ENCODE peak calls at places on chromosomes 7 and 10, in nine cellular contexts. One of them, this sample, is unnamed.

GRCh38 chr7:158454631-158455030 is 133.0 kb downstream of the PTPRN2 start:
- DNase-seq in substantia nigra: no peak
- DNase-seq in ovary: no peak
- DNase-seq in SK-N-SH: no peak
- DNase-seq in PC-9: no peak
- DNase-seq in testis: no peak
- DNase-seq in left ventricle myocardium inferior: no peak
- DNase-seq in PC-3: no peak
- DNase-seq in GM23248: no peak
- DNase-seq in this sample: no peak

GRCh38 chr10:54081950-54082349 is 719.1 kb downstream of the PCDH15 start:
- DNase-seq in substantia nigra: no peak
- DNase-seq in ovary: no peak
- DNase-seq in SK-N-SH: no peak
- DNase-seq in PC-9: no peak
- DNase-seq in testis: no peak
- DNase-seq in left ventricle myocardium inferior: no peak
- DNase-seq in PC-3: no peak
- DNase-seq in GM23248: no peak
- DNase-seq in this sample: no peak

GRCh38 chr10:77671594-77672252 is 34.1 kb upstream of the KCNMA1 start:
- DNase-seq in substantia nigra: no peak
- DNase-seq in ovary: no peak
- DNase-seq in SK-N-SH: no peak
- DNase-seq in PC-9: no peak
- DNase-seq in testis: no peak
- DNase-seq in left ventricle myocardium inferior: no peak
- DNase-seq in PC-3: no peak
- DNase-seq in GM23248: no peak
- DNase-seq in this sample: no peak

GRCh38 chr7:65832281-65832680 is 40.6 kb upstream of the VKORC1L1 start:
- DNase-seq in substantia nigra: no peak
- DNase-seq in ovary: no peak
- DNase-seq in SK-N-SH: no peak
- DNase-seq in PC-9: peak
- DNase-seq in testis: no peak
- DNase-seq in left ventricle myocardium inferior: no peak
- DNase-seq in PC-3: peak
- DNase-seq in GM23248: peak
- DNase-seq in this sample: peak

GRCh38 chr10:96541921-96542320 is 28.2 kb upstream of the TLL2 start:
- DNase-seq in substantia nigra: no peak
- DNase-seq in ovary: no peak
- DNase-seq in SK-N-SH: no peak
- DNase-seq in PC-9: no peak
- DNase-seq in testis: no peak
- DNase-seq in left ventricle myocardium inferior: no peak
- DNase-seq in PC-3: no peak
- DNase-seq in GM23248: no peak
- DNase-seq in this sample: no peak

GRCh38 chr10:132354356-132355094 is 22.5 kb downstream of the LRRC27 start:
- DNase-seq in substantia nigra: no peak
- DNase-seq in ovary: peak
- DNase-seq in SK-N-SH: no peak
- DNase-seq in PC-9: no peak
- DNase-seq in testis: no peak
- DNase-seq in left ventricle myocardium inferior: no peak
- DNase-seq in PC-3: no peak
- DNase-seq in GM23248: no peak
- DNase-seq in this sample: no peak

GRCh38 chr7:124137664-124138063 is 104.8 kb upstream of the TMEM229A start:
- DNase-seq in substantia nigra: no peak
- DNase-seq in ovary: no peak
- DNase-seq in SK-N-SH: no peak
- DNase-seq in PC-9: no peak
- DNase-seq in testis: no peak
- DNase-seq in left ventricle myocardium inferior: no peak
- DNase-seq in PC-3: no peak
- DNase-seq in GM23248: no peak
- DNase-seq in this sample: no peak

GRCh38 chr7:105664816-105665525 is 83.7 kb upstream of the EFCAB10 start:
- DNase-seq in substantia nigra: no peak
- DNase-seq in ovary: no peak
- DNase-seq in SK-N-SH: peak
- DNase-seq in PC-9: peak
- DNase-seq in testis: no peak
- DNase-seq in left ventricle myocardium inferior: no peak
- DNase-seq in PC-3: peak
- DNase-seq in GM23248: peak
- DNase-seq in this sample: peak

GRCh38 chr7:75981450-75982305 is 12.7 kb downstream of the TMEM120A start:
- DNase-seq in substantia nigra: no peak
- DNase-seq in ovary: no peak
- DNase-seq in SK-N-SH: peak
- DNase-seq in PC-9: no peak
- DNase-seq in testis: no peak
- DNase-seq in left ventricle myocardium inferior: no peak
- DNase-seq in PC-3: no peak
- DNase-seq in GM23248: no peak
- DNase-seq in this sample: no peak

GRCh38 chr10:119479532-119479931 is 63.0 kb downstream of the RGS10 start:
- DNase-seq in substantia nigra: no peak
- DNase-seq in ovary: no peak
- DNase-seq in SK-N-SH: no peak
- DNase-seq in PC-9: no peak
- DNase-seq in testis: no peak
- DNase-seq in left ventricle myocardium inferior: no peak
- DNase-seq in PC-3: no peak
- DNase-seq in GM23248: no peak
- DNase-seq in this sample: no peak

GRCh38 chr10:101229275-101230184 is at the start of gene LBX1:
- DNase-seq in substantia nigra: no peak
- DNase-seq in ovary: no peak
- DNase-seq in SK-N-SH: peak
- DNase-seq in PC-9: no peak
- DNase-seq in testis: no peak
- DNase-seq in left ventricle myocardium inferior: no peak
- DNase-seq in PC-3: no peak
- DNase-seq in GM23248: peak
- DNase-seq in this sample: no peak

DNA sequence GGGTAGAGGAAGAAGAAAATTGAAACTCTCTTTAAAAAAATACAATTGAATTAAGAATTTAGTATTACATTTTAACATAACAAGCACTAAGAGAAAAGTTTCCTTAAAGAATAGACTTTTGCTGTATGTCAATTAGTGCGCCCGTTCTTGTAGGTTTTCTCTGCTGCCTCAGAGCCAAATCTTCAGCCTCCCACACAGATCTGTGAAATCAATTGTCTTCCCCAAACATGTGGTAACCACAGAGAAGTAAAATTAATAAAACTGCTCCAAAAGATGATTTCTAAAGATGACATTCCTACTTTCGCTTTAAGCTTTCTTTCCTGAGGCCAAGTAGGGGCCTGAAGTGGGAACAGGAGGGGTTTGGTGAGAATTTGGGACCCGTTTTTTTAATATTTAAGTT is 113.2 kb upstream of the ADO start:
- DNase-seq in substantia nigra: no peak
- DNase-seq in ovary: no peak
- DNase-seq in SK-N-SH: no peak
- DNase-seq in PC-9: no peak
- DNase-seq in testis: no peak
- DNase-seq in left ventricle myocardium inferior: no peak
- DNase-seq in PC-3: no peak
- DNase-seq in GM23248: no peak
- DNase-seq in this sample: no peak
- H3K27ac ChIP-seq in substantia nigra: no peak
- H3K27ac ChIP-seq in ovary: no peak
- H3K27ac ChIP-seq in SK-N-SH: no peak
- H3K27ac ChIP-seq in PC-9: no peak
- H3K27ac ChIP-seq in testis: no peak
- H3K27ac ChIP-seq in left ventricle myocardium inferior: no peak
- H3K27ac ChIP-seq in PC-3: no peak
- H3K27ac ChIP-seq in GM23248: no peak
- H3K27ac ChIP-seq in this sample: no peak

GRCh38 chr10:30984563-30985328 is 46.9 kb downstream of the ZNF438 start:
- DNase-seq in substantia nigra: no peak
- DNase-seq in ovary: no peak
- DNase-seq in SK-N-SH: no peak
- DNase-seq in PC-9: no peak
- DNase-seq in testis: no peak
- DNase-seq in left ventricle myocardium inferior: no peak
- DNase-seq in PC-3: peak
- DNase-seq in GM23248: peak
- DNase-seq in this sample: no peak

GRCh38 chr10:30985552-30985951 is 46.1 kb downstream of the ZNF438 start:
- DNase-seq in substantia nigra: no peak
- DNase-seq in ovary: no peak
- DNase-seq in SK-N-SH: no peak
- DNase-seq in PC-9: no peak
- DNase-seq in testis: no peak
- DNase-seq in left ventricle myocardium inferior: no peak
- DNase-seq in PC-3: peak
- DNase-seq in GM23248: peak
- DNase-seq in this sample: no peak

GRCh38 chr10:30977385-30977784 is 54.3 kb downstream of the ZNF438 start:
- DNase-seq in substantia nigra: no peak
- DNase-seq in ovary: no peak
- DNase-seq in SK-N-SH: no peak
- DNase-seq in PC-9: no peak
- DNase-seq in testis: no peak
- DNase-seq in left ventricle myocardium inferior: no peak
- DNase-seq in PC-3: no peak
- DNase-seq in GM23248: no peak
- DNase-seq in this sample: no peak

GRCh38 chr10:30979956-30980355 is 51.7 kb downstream of the ZNF438 start:
- DNase-seq in substantia nigra: no peak
- DNase-seq in ovary: no peak
- DNase-seq in SK-N-SH: no peak
- DNase-seq in PC-9: no peak
- DNase-seq in testis: no peak
- DNase-seq in left ventricle myocardium inferior: no peak
- DNase-seq in PC-3: no peak
- DNase-seq in GM23248: no peak
- DNase-seq in this sample: no peak

DNA sequence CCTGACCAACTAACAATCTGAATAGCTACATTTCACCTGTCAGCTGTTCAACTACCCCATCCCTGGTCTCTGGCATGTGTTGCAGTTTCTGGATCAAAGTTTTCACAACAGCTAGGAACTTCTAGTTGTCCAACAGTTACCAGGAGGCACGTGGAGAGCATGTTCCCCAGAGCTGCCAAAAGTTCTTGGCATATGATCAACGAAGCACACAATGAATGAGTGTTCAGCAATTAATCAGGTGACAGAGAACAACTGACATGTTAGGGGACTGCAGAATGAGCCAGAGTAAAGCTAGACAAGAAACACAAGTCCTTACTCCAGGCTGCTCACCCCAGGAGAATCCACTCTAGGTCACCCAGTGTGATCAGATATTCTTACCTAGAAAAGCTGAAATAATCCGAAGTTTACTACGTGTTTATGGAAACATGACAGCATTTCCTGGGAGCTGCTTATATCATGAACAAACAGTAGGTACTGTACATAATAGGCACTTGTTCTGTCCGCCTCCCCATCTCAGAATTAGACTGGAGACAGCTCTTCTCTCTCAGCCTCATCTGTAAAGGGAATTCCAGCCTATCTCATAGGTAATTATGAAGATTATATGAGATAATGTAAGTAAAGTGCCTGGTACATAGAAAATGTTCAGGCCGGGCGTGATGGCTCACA is 50.6 kb downstream of the ZNF438 start:
- DNase-seq in substantia nigra: no peak
- DNase-seq in ovary: no peak
- DNase-seq in SK-N-SH: no peak
- DNase-seq in PC-9: no peak
- DNase-seq in testis: peak
- DNase-seq in left ventricle myocardium inferior: peak
- DNase-seq in PC-3: peak
- DNase-seq in GM23248: peak
- DNase-seq in this sample: no peak
- H3K27ac ChIP-seq in substantia nigra: peak
- H3K27ac ChIP-seq in ovary: no peak
- H3K27ac ChIP-seq in SK-N-SH: no peak
- H3K27ac ChIP-seq in PC-9: no peak
- H3K27ac ChIP-seq in testis: peak
- H3K27ac ChIP-seq in left ventricle myocardium inferior: peak
- H3K27ac ChIP-seq in PC-3: no peak
- H3K27ac ChIP-seq in GM23248: no peak
- H3K27ac ChIP-seq in this sample: peak

DNA sequence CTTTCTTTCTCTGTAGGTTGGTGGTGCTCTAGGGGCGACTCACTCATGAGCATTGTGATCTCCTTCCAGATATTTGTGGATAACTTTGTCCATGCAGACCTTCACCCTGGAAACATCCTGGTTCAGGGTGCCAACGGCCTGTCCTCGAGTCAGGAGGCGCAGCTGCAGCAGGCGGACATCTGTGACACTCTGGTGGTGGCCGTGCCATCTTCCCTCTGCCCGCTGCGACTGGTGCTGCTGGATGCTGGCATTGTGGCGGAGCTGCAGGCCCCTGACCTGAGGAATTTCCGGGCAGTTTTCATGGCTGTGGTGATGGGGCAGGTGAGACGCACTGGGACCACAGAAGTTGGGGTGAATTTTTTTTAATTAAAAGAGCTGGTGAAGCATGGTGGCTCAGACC is 9.6 kb upstream of the NDUFB2 start:
- DNase-seq in substantia nigra: no peak
- DNase-seq in ovary: no peak
- DNase-seq in SK-N-SH: no peak
- DNase-seq in PC-9: no peak
- DNase-seq in testis: no peak
- DNase-seq in left ventricle myocardium inferior: no peak
- DNase-seq in PC-3: no peak
- DNase-seq in GM23248: no peak
- DNase-seq in this sample: no peak
- H3K27ac ChIP-seq in substantia nigra: no peak
- H3K27ac ChIP-seq in ovary: no peak
- H3K27ac ChIP-seq in SK-N-SH: no peak
- H3K27ac ChIP-seq in PC-9: no peak
- H3K27ac ChIP-seq in testis: no peak
- H3K27ac ChIP-seq in left ventricle myocardium inferior: no peak
- H3K27ac ChIP-seq in PC-3: no peak
- H3K27ac ChIP-seq in GM23248: no peak
- H3K27ac ChIP-seq in this sample: no peak

GRCh38 chr7:64642875-64643274 is 23.1 kb upstream of the ZNF107 start:
- DNase-seq in substantia nigra: no peak
- DNase-seq in ovary: no peak
- DNase-seq in SK-N-SH: no peak
- DNase-seq in PC-9: no peak
- DNase-seq in testis: no peak
- DNase-seq in left ventricle myocardium inferior: no peak
- DNase-seq in PC-3: no peak
- DNase-seq in GM23248: no peak
- DNase-seq in this sample: no peak
- H3K27ac ChIP-seq in substantia nigra: no peak
- H3K27ac ChIP-seq in ovary: no peak
- H3K27ac ChIP-seq in SK-N-SH: no peak
- H3K27ac ChIP-seq in PC-9: no peak
- H3K27ac ChIP-seq in testis: no peak
- H3K27ac ChIP-seq in left ventricle myocardium inferior: no peak
- H3K27ac ChIP-seq in PC-3: no peak
- H3K27ac ChIP-seq in GM23248: no peak
- H3K27ac ChIP-seq in this sample: no peak